ENCODE peak calls at places on chromosomes 1 and 21, in four cellular contexts. G is K562, W is GM12878, Y is H1. R is an unnamed sample.

GRCh38 chr1:15337656-15338402 is 71.9 kb upstream of the EFHD2 start:
- DNase-seq in G (no peak), W (no peak), Y (no peak), R (peak; percentile 70)

GRCh38 chr1:119327066-119327435 is 41.5 kb upstream of the HAO2 start:
- DNase-seq in G (no peak), W (no peak), Y (peak; percentile 62), R (no peak)

GRCh38 chr1:161779393-161779792 is 13.3 kb downstream of the ATF6 start:
- DNase-seq in G (no peak), W (no peak), Y (no peak), R (no peak)

GRCh38 chr21:44473915-44474555 is 18.7 kb downstream of the LRRC3 start:
- DNase-seq in G (no peak), W (no peak), Y (no peak), R (no peak)

GRCh38 chr1:187877220-187877619 is 1048.5 kb downstream of the PLA2G4A start:
- DNase-seq in G (no peak), W (no peak), Y (no peak), R (no peak)

GRCh38 chr1:230307213-230307612 is 118.9 kb downstream of the PGBD5 start:
- DNase-seq in G (no peak), W (no peak), Y (no peak), R (no peak)

GRCh38 chr1:156115514-156116374 is 1.2 kb downstream of the LMNA start:
- DNase-seq in G (peak; percentile 55), W (no peak), Y (no peak), R (no peak)

GRCh38 chr1:161092621-161093028 is 3.3 kb upstream of the NECTIN4 start:
- DNase-seq in G (no peak), W (no peak), Y (no peak), R (no peak)

GRCh38 chr21:46646541-46647154 is 11.2 kb downstream of the PRMT2 start:
- DNase-seq in G (no peak), W (no peak), Y (no peak), R (no peak)

GRCh38 chr1:116066868-116067563 is 44.2 kb upstream of the MAB21L3 start:
- DNase-seq in G (no peak), W (no peak), Y (no peak), R (no peak)

GRCh38 chr1:109161836-109162606 is 48.1 kb downstream of the ELAPOR1 start:
- DNase-seq in G (no peak), W (peak; percentile 58), Y (no peak), R (no peak)

GRCh38 chr1:1393014-1393413 is 6.1 kb downstream of the CCNL2 start:
- DNase-seq in G (no peak), W (no peak), Y (no peak), R (no peak)

GRCh38 chr1:15882665-15883064 is 35.2 kb downstream of the SPEN start:
- DNase-seq in G (no peak), W (no peak), Y (no peak), R (no peak)

GRCh38 chr1:147851149-147851548 is 51.4 kb upstream of the GJA8 start:
- DNase-seq in G (peak; percentile 42), W (no peak), Y (no peak), R (no peak)

GRCh38 chr1:157993179-157994080 is at the start of gene KIRREL1:
- DNase-seq in G (no peak), W (no peak), Y (no peak), R (no peak)

GRCh38 chr21:44478801-44479167 is 23.5 kb downstream of the LRRC3 start:
- DNase-seq in G (no peak), W (no peak), Y (no peak), R (no peak)

GRCh38 chr1:15680131-15680530 is 4.0 kb upstream of the PLEKHM2 start:
- DNase-seq in G (no peak), W (no peak), Y (no peak), R (no peak)

GRCh38 chr1:221212926-221213325 is 333.7 kb downstream of the HLX start:
- DNase-seq in G (no peak), W (no peak), Y (no peak), R (no peak)

GRCh38 chr21:38861989-38862683 is 56.4 kb downstream of the ETS2 start:
- DNase-seq in G (no peak), W (peak; percentile 5), Y (no peak), R (no peak)

GRCh38 chr21:45818904-45819285 is 162.7 kb upstream of the COL6A1 start:
- DNase-seq in G (no peak), W (peak; percentile 21), Y (no peak), R (no peak)

DNA sequence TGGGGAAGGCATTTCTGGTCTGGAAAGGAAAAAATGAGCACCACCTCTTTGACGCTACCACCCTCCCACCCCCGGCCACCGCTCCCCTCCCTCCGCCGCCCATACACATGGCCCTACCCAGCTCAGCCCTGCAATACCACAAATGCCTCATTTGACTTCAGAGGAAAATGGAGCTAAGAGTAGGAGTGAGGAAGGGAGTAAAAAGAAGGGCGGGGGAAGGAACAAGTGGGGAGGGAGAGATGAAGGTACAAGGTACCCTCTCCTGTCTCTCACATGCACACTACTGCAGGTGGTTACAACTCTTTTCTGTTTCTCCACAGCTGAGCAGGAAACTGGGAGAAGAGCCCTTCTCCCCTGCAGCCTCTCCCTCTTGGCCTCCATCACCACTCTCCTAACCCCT is 7.1 kb downstream of the SYT2 start:
- DNase-seq in G (no peak), W (no peak), Y (no peak), R (no peak)
- TF ChIP-seq EGR1 in G (no peak), W (no peak), Y (no peak), R (no peak)

GRCh38 chr1:9671377-9672140 is 20.0 kb downstream of the PIK3CD start:
- DNase-seq in G (no peak), W (no peak), Y (no peak), R (peak; percentile 44)
- H3K4me2 ChIP-seq in G (no peak overlapping the region), W (no peak overlapping the region), Y (no peak overlapping the region), R (peak overlapping the region; percentile 70)

DNA sequence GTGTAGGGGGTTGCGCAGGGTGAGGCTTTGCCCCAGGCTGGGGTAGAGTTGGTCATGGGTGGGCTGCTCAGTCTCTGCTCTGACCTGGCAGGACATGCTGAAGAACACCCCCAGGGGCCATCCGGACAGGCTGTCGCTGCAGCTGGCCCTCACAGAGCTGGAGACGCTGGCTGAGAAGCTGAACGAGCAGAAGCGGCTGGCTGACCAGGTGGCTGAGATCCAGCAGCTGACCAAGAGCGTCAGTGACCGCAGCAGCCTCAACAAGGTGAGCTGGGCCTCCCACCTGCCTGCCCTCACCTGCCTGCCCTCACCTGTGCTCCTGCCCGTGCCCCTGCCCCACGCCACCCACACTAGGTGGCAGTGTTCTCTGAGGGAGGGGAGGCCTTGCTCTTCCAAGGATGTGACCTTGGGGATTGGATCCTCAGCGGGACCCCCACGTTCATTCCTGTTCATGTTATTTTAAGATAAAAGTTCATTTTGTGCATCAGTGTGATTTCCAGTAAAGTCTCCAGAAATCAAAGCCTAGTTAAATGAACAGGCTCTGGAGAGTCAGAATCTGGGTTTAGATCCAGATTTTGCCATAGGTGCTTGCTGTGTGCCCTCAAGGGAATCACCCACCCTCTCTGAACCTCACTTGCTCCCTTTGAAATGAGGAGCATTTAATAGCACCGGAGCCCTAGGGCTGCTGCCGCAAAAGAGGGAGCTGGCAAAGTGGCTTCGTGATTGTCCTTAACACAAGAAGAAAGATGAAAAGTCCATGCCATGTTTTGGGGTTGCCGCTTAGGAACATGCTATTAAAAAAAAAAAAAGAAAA is 87.9 kb downstream of the ARHGEF10L start:
- DNase-seq in G (no peak), W (no peak), Y (no peak), R (no peak)
- TF ChIP-seq RAD21 in G (no peak), W (no peak), Y (no peak), R (no peak)

GRCh38 chr1:192601145-192602048 is 25.8 kb downstream of the RGS1 start:
- DNase-seq in G (no peak), W (no peak), Y (no peak), R (no peak)
- TF ChIP-seq EGR1 in G (no peak), W (no peak), Y (no peak), R (no peak)

R was measured in HCT116.